ENCODE peak calls at places on chromosome 20, in five cellular contexts. P is IMR-90, F is A549, C is K562, Z is SK-N-SH. E is an unnamed sample.

GRCh38 chr20:7399114-7399513 is 541.1 kb downstream of the HAO1 start:
- DNase-seq in P (no peak), C (no peak), Z (no peak), F (no peak), E (no peak)

GRCh38 chr20:36833275-36834020 is 42.5 kb upstream of the TLDC2 start:
- DNase-seq in C (no peak), F (no peak), P (peak; percentile 95), Z (no peak), E (no peak)

GRCh38 chr20:20463933-20464374 is 96.0 kb downstream of the INSM1 start:
- DNase-seq in F (no peak), C (no peak), Z (no peak), P (no peak), E (peak; percentile 35)

GRCh38 chr20:23766531-23766930 is 15.8 kb upstream of the CST1 start:
- DNase-seq in C (no peak), Z (no peak), F (no peak), P (no peak), E (no peak)

GRCh38 chr20:21191839-21192238 is 66.0 kb downstream of the KIZ start:
- DNase-seq in C (no peak), P (no peak), Z (no peak), F (no peak), E (no peak)

GRCh38 chr20:59873409-59873808 is 60.0 kb downstream of the SYCP2 start:
- DNase-seq in F (no peak), P (no peak), Z (no peak), C (no peak), E (no peak)

GRCh38 chr20:2696646-2697045 is 4.1 kb downstream of the EBF4 start:
- DNase-seq in C (no peak), Z (no peak), P (no peak), F (no peak), E (no peak)

GRCh38 chr20:63752411-63753101 is 13.0 kb downstream of the SLC2A4RG start:
- DNase-seq in F (no peak), Z (peak; percentile 51), C (peak; percentile 80), P (no peak), E (no peak)

GRCh38 chr20:16098890-16099639 is 474.2 kb downstream of the KIF16B start:
- DNase-seq in P (no peak), F (no peak), Z (no peak), C (no peak), E (no peak)

GRCh38 chr20:8132632-8133587 is 844 bp downstream of the PLCB1 start:
- DNase-seq in P (no peak), Z (no peak), F (no peak), C (no peak), E (no peak)

GRCh38 chr20:60036346-60037119 is 78.3 kb downstream of the CDH26 start:
- DNase-seq in C (no peak), F (no peak), P (no peak), Z (no peak), E (no peak)

GRCh38 chr20:64238115-64238825 is 17.3 kb upstream of the PCMTD2 start:
- DNase-seq in F (no peak), P (no peak), C (no peak), Z (no peak), E (no peak)

GRCh38 chr20:48747840-48748416 is 79.9 kb downstream of the PREX1 start:
- DNase-seq in Z (no peak), C (no peak), P (no peak), F (no peak), E (no peak)

GRCh38 chr20:57097245-57097935 is 169.1 kb downstream of the BMP7 start:
- DNase-seq in F (no peak), Z (no peak), P (no peak), C (no peak), E (no peak)

GRCh38 chr20:11902264-11902663 is 15.4 kb upstream of the BTBD3 start:
- DNase-seq in C (no peak), Z (no peak), F (no peak), P (peak; percentile 82), E (no peak)

GRCh38 chr20:45034436-45034835 is 66.5 kb downstream of the KCNS1 start:
- DNase-seq in P (no peak), C (no peak), F (no peak), Z (no peak), E (no peak)

GRCh38 chr20:14751191-14751590 is 413.8 kb upstream of the FLRT3 start:
- DNase-seq in Z (no peak), C (no peak), F (no peak), P (no peak), E (no peak)

GRCh38 chr20:49285233-49285668 is 7.4 kb upstream of the ZNFX1 start:
- DNase-seq in Z (no peak), F (no peak), C (no peak), P (no peak), E (no peak)

GRCh38 chr20:14481863-14482262 is 144.5 kb upstream of the FLRT3 start:
- DNase-seq in F (no peak), P (peak; percentile 92), C (no peak), Z (no peak), E (no peak)

GRCh38 chr20:22944936-22945335 is 90.2 kb upstream of the SSTR4 start:
- DNase-seq in F (no peak), C (no peak), P (no peak), Z (no peak), E (no peak)

GRCh38 chr20:36754656-36755222 is 8.8 kb upstream of the NDRG3 start:
- DNase-seq in P (peak; percentile 88), F (peak; percentile 76), C (peak; percentile 67), Z (peak; percentile 71), E (no peak)

GRCh38 chr20:9555781-9556180 is 41.4 kb downstream of the LAMP5 start:
- DNase-seq in Z (no peak), F (no peak), P (peak; percentile 31), C (no peak), E (no peak)

GRCh38 chr20:36950432-36951197 is 893 bp downstream of the SAMHD1 start:
- DNase-seq in C (peak; percentile 17), F (peak; percentile 38), P (peak; percentile 22), Z (no peak), E (no peak)

GRCh38 chr20:23453944-23454543 is 1.4 kb upstream of the CST11 start:
- DNase-seq in Z (no peak), P (no peak), F (no peak), C (no peak), E (no peak)

GRCh38 chr20:12047838-12048432 is 130.2 kb downstream of the BTBD3 start:
- DNase-seq in P (peak; percentile 74), F (no peak), C (no peak), Z (no peak), E (no peak)

GRCh38 chr20:36604952-36605308 is 649 bp upstream of the RAB5IF start:
- DNase-seq in Z (peak; percentile 26), F (no peak), P (no peak), C (no peak), E (peak; percentile 81)

GRCh38 chr20:17794400-17794799 is 94.6 kb downstream of the BANF2 start:
- DNase-seq in Z (no peak), F (no peak), C (no peak), P (no peak), E (no peak)

GRCh38 chr20:12925214-12925755 is 83.5 kb upstream of the SPTLC3 start:
- DNase-seq in P (peak; percentile 85), F (peak; percentile 81), C (peak; percentile 7), Z (peak; percentile 66), E (peak; percentile 13)

GRCh38 chr20:371755-372542 is 8.6 kb upstream of the TRIB3 start:
- DNase-seq in F (peak; percentile 84), Z (no peak), C (peak; percentile 77), P (peak; percentile 88), E (no peak)

GRCh38 chr20:38214256-38214870 is 46.2 kb downstream of the KIAA1755 start:
- DNase-seq in C (no peak), Z (no peak), P (no peak), F (no peak), E (no peak)
- TF ChIP-seq RCOR1 in C (no peak), Z (no peak), P (no peak), F (no peak), E (no peak)

DNA sequence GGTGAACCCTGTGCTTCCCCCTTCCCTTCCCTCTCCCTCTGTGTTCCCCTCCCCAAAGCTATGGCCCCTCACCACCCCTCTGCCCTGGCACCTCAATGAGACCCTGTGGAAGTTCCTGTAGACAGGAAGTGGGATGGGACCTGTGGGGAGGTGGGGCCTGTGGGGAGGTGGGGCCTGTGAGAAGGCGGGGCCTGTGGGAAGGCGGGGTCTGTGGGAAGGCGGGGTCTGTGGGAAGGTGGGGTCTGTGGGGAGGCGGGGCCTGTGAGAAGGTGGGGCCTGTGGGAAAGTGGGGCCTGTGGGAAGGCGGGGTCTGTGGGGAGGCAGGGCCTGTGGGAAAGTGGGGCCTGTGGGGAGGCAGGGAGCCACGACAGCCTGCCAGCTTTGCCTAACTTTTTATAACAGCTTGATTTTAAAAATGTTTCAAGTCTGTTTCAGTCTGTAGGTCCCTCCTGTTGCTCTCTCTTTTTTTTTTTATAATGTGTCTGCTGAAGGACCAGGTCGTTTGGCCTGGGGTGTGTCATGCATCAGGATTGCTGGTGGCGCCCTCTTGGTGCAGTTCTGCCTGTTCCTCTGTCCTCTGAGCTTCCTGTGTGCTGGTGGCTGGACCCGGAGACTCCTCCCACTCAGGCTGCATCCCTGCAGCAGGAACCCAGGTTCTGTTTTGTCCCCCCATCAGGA is 70.5 kb upstream of the SLCO4A1 start:
- DNase-seq in F (no peak), P (no peak), C (peak; percentile 97), Z (peak; percentile 90), E (no peak)
- TF ChIP-seq RCOR1 in F (no peak), P (no peak), C (no peak), Z (no peak), E (no peak)

GRCh38 chr20:50580016-50580747 is 70.0 kb downstream of the PTPN1 start:
- DNase-seq in F (peak; percentile 91), P (peak; percentile 41), Z (peak; percentile 92), C (peak; percentile 86), E (no peak)
- TF ChIP-seq RCOR1 in F (no peak), P (no peak), Z (no peak), C (no peak), E (no peak)

GRCh38 chr20:47718398-47718797 is 66.9 kb downstream of the SULF2 start:
- DNase-seq in F (no peak), Z (no peak), C (no peak), P (no peak), E (no peak)

GRCh38 chr20:47719625-47720024 is 65.7 kb downstream of the SULF2 start:
- DNase-seq in P (no peak), Z (no peak), C (no peak), F (no peak), E (no peak)

GRCh38 chr20:47717421-47717820 is 67.9 kb downstream of the SULF2 start:
- DNase-seq in F (no peak), Z (no peak), P (no peak), C (no peak), E (no peak)

GRCh38 chr20:47720636-47721427 is 64.4 kb downstream of the SULF2 start:
- DNase-seq in C (no peak), Z (no peak), P (peak; percentile 12), F (no peak), E (no peak)

GRCh38 chr20:47719211-47719610 is 66.1 kb downstream of the SULF2 start:
- DNase-seq in F (no peak), P (no peak), Z (no peak), C (no peak), E (no peak)
- TF ChIP-seq RCOR1 in F (no peak), P (no peak), Z (no peak), C (no peak), E (no peak)

E was measured in GM12878.